ENCODE peak calls at places on chromosomes 7 and 10, in ten cellular contexts. M is kidney; S is CD4-positive, CD25-positive, alpha-beta regulatory T cell; A is CD4-positive, alpha-beta memory T cell; F is lung; W is psoas muscle; K is hepatocyte; U is neural progenitor cell; H is IMR-90; I is sigmoid colon. V is an unnamed sample. For H3K9me3, the result is how much of the 10 kb centered on the place peaks cover.

GRCh38 chr10:127151541-127151940 is 44.9 kb downstream of the INSYN2A start:
- DNase-seq in M (no peak), S (no peak), A (no peak), F (no peak), W (no peak), K (no peak), U (no peak), H (peak), I (no peak), V (no peak)

GRCh38 chr7:100588438-100588837 is 2.3 kb downstream of the FBXO24 start:
- DNase-seq in M (no peak), S (peak), A (no peak), F (no peak), W (no peak), K (peak), U (peak), H (peak), I (no peak), V (no peak)

GRCh38 chr10:109701583-109702215 is 221.6 kb downstream of the XPNPEP1 start:
- DNase-seq in M (no peak), S (no peak), A (no peak), F (no peak), W (no peak), K (peak), U (no peak), H (no peak), I (no peak), V (no peak)

GRCh38 chr10:116044722-116045374 is 228.2 kb downstream of the GFRA1 start:
- DNase-seq in M (no peak), S (no peak), A (no peak), F (no peak), W (peak), K (no peak), U (no peak), H (no peak), I (no peak), V (no peak)

GRCh38 chr7:33422825-33423645 is 293.7 kb downstream of the BBS9 start:
- DNase-seq in M (no peak), S (no peak), A (no peak), F (no peak), W (no peak), K (no peak), U (no peak), H (no peak), I (no peak), V (no peak)

GRCh38 chr10:3067859-3068179 is 471 bp downstream of the PFKP start:
- DNase-seq in M (peak), S (no peak), A (no peak), F (no peak), W (no peak), K (no peak), U (peak), H (no peak), I (no peak), V (no peak)

GRCh38 chr10:51371725-51372124 is 297.4 kb downstream of the PRKG1 start:
- DNase-seq in M (no peak), S (no peak), A (no peak), F (no peak), W (no peak), K (no peak), U (no peak), H (no peak), I (no peak), V (no peak)

GRCh38 chr10:132836832-132837540 is 51.0 kb upstream of the NKX6-2 start:
- DNase-seq in M (peak), S (peak), A (peak), F (no peak), W (peak), K (peak), U (peak), H (peak), I (peak), V (peak)

GRCh38 chr7:47672966-47673365 is 91.1 kb upstream of the TNS3 start:
- DNase-seq in M (no peak), S (no peak), A (no peak), F (no peak), W (no peak), K (no peak), U (peak), H (no peak), I (no peak), V (no peak)

GRCh38 chr10:85612833-85613232 is 753.8 kb downstream of the GRID1 start:
- DNase-seq in M (no peak), S (peak), A (peak), F (no peak), W (no peak), K (no peak), U (no peak), H (no peak), I (no peak), V (no peak)

GRCh38 chr10:110651044-110651958 is 7.2 kb downstream of the RBM20 start:
- DNase-seq in M (no peak), S (peak), A (peak), F (no peak), W (peak), K (no peak), U (no peak), H (peak), I (peak), V (no peak)

GRCh38 chr7:7201583-7202374 is 19.4 kb downstream of the C1GALT1 start:
- DNase-seq in M (peak), S (peak), A (peak), F (no peak), W (no peak), K (peak), U (peak), H (no peak), I (no peak), V (peak)

GRCh38 chr10:91709394-91709798 is 76.5 kb upstream of the PPP1R3C start:
- DNase-seq in M (no peak), S (no peak), A (no peak), F (no peak), W (no peak), K (no peak), U (no peak), H (peak), I (no peak), V (no peak)

GRCh38 chr10:75229961-75230360 is 5.8 kb downstream of the COMTD1 start:
- DNase-seq in M (no peak), S (no peak), A (no peak), F (no peak), W (no peak), K (no peak), U (no peak), H (peak), I (no peak), V (no peak)

GRCh38 chr10:88840104-88840503 is 11.5 kb downstream of the ANKRD22 start:
- DNase-seq in M (no peak), S (no peak), A (no peak), F (no peak), W (no peak), K (no peak), U (no peak), H (no peak), I (no peak), V (no peak)

GRCh38 chr7:83550100-83550499 is 98.8 kb downstream of the SEMA3E start:
- DNase-seq in M (no peak), S (no peak), A (no peak), F (no peak), W (no peak), K (no peak), U (no peak), H (peak), I (no peak), V (no peak)

GRCh38 chr10:127990846-127991542 is 84.1 kb downstream of the PTPRE start:
- DNase-seq in M (no peak), S (peak), A (peak), F (peak), W (no peak), K (peak), U (no peak), H (peak), I (peak), V (peak)

GRCh38 chr10:81405399-81405798 is 469.6 kb upstream of the NRG3 start:
- DNase-seq in M (no peak), S (no peak), A (no peak), F (no peak), W (no peak), K (no peak), U (no peak), H (no peak), I (no peak), V (no peak)

GRCh38 chr10:86733260-86733671 is 23.2 kb upstream of the BMPR1A start:
- DNase-seq in M (no peak), S (no peak), A (no peak), F (peak), W (peak), K (no peak), U (no peak), H (peak), I (peak), V (no peak)

GRCh38 chr10:132678436-132679216 is 107.3 kb downstream of the NKX6-2 start:
- DNase-seq in M (peak), S (no peak), A (no peak), F (no peak), W (peak), K (no peak), U (no peak), H (no peak), I (peak), V (no peak)

GRCh38 chr7:885261-885892 is 9.0 kb downstream of the GET4 start:
- DNase-seq in M (peak), S (no peak), A (no peak), F (no peak), W (peak), K (no peak), U (no peak), H (no peak), I (peak), V (no peak)

GRCh38 chr7:36906448-36906847 is 182.2 kb upstream of the AOAH start:
- DNase-seq in M (no peak), S (no peak), A (no peak), F (no peak), W (no peak), K (peak), U (no peak), H (no peak), I (no peak), V (no peak)

GRCh38 chr10:120422459-120422858 is 34.6 kb upstream of the PLPP4 start:
- DNase-seq in M (no peak), S (no peak), A (no peak), F (no peak), W (no peak), K (peak), U (no peak), H (peak), I (no peak), V (no peak)

GRCh38 chr10:121414366-121414765 is 183.9 kb downstream of the FGFR2 start:
- DNase-seq in M (no peak), S (no peak), A (no peak), F (no peak), W (no peak), K (no peak), U (no peak), H (no peak), I (no peak), V (no peak)

GRCh38 chr7:146388928-146389327 is 272.3 kb downstream of the CNTNAP2 start:
- DNase-seq in M (no peak), S (no peak), A (no peak), F (no peak), W (no peak), K (no peak), U (no peak), H (no peak), I (no peak), V (no peak)

GRCh38 chr7:83365746-83366145 is 203.1 kb upstream of the PCLO start:
- DNase-seq in M (no peak), S (no peak), A (no peak), F (no peak), W (no peak), K (no peak), U (no peak), H (no peak), I (no peak), V (no peak)

GRCh38 chr7:15015545-15016314 is 113.2 kb upstream of the DGKB start:
- DNase-seq in M (peak), S (peak), A (peak), F (no peak), W (no peak), K (peak), U (peak), H (peak), I (no peak), V (no peak)

GRCh38 chr7:142328551-142328950 is 70.7 kb upstream of the PRSS58 start:
- DNase-seq in M (no peak), S (no peak), A (no peak), F (no peak), W (no peak), K (no peak), U (no peak), H (no peak), I (no peak), V (no peak)
- H3K9me3 ChIP-seq in M (under half), S (under half), A (under half), F (under half), W (under half), K (under half), U (under half), H (under half), I (under half), V (under half)

GRCh38 chr7:157411580-157411979 is 74.8 kb downstream of the DNAJB6 start:
- DNase-seq in M (peak), S (peak), A (peak), F (no peak), W (peak), K (no peak), U (no peak), H (no peak), I (no peak), V (peak)

GRCh38 chr7:157410831-157411556 is 74.2 kb downstream of the DNAJB6 start:
- DNase-seq in M (no peak), S (no peak), A (no peak), F (no peak), W (peak), K (no peak), U (no peak), H (no peak), I (no peak), V (no peak)

GRCh38 chr7:157413881-157414701 is 77.3 kb downstream of the DNAJB6 start:
- DNase-seq in M (no peak), S (no peak), A (no peak), F (no peak), W (peak), K (no peak), U (no peak), H (no peak), I (no peak), V (no peak)

GRCh38 chr7:157412021-157412443 is 75.2 kb downstream of the DNAJB6 start:
- DNase-seq in M (peak), S (peak), A (no peak), F (no peak), W (peak), K (no peak), U (no peak), H (peak), I (no peak), V (no peak)

DNA sequence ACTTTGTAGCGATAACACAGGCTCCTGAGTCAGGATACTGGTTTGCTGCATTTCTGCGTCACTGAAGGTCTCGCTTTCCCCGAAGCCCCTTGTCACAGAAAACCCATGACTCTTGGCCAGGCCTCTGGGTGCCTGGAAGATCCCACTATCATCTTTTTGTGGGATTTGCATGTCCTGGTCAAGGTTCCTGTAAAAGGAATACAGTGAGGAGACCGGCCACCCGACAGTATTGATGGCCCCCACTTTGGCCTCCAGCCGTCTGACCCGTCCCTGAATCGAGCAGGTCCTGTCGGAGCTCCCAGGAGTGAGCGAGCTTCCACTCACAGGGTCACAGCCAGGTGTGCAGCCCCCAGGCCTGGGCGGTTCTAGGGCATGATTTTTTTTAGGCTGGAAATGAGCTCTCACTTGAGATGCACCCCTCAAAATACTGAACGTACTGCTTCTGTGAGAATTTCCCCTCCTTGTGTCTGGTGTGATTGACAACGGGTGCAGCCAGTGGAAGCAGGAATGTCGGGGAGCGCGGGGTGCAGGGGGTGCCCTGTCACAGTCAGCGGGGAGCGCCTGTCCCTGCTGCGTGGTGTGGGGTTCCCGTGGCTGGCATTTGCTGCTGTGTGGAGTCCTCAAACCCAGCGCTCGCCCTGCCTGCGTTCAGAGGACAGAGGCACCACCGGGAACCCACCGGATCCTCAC is 75.8 kb downstream of the DNAJB6 start:
- DNase-seq in M (peak), S (no peak), A (no peak), F (no peak), W (peak), K (no peak), U (no peak), H (no peak), I (no peak), V (no peak)
- H3K4me3 ChIP-seq in M (no peak), S (peak), A (no peak), F (no peak), W (no peak), K (no peak), U (no peak), H (no peak), I (no peak), V (no peak)

DNA sequence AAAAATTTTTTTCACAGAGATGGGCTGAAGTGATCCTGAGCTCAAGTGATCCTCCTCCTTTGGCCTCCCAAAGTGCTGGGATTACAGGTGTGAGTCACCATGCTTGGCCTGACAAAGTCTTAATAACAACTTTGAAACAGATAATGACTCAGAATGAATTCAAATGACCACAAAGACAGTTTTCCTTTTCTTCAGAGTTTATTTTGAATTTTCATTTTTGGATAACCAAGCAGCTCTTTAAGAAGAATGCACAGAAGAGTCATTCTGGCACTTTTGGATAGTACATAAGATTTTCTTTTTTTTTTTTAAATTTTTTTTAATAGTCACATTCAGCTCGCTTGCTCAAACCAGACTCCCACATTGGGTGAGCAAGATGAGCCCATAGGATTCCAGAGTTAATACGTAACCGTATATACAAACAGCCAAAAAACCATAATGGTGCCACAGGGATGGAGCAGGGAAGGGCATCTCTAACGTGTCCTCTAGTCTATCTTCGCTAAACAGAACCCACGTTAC is 43.0 kb upstream of the NMT2 start:
- DNase-seq in M (no peak), S (no peak), A (no peak), F (no peak), W (no peak), K (no peak), U (no peak), H (peak), I (no peak), V (no peak)
- H3K9me3 ChIP-seq in M (under half), S (under half), A (under half), F (under half), W (under half), K (under half), U (under half), H (under half), I (under half), V (under half)

DNA sequence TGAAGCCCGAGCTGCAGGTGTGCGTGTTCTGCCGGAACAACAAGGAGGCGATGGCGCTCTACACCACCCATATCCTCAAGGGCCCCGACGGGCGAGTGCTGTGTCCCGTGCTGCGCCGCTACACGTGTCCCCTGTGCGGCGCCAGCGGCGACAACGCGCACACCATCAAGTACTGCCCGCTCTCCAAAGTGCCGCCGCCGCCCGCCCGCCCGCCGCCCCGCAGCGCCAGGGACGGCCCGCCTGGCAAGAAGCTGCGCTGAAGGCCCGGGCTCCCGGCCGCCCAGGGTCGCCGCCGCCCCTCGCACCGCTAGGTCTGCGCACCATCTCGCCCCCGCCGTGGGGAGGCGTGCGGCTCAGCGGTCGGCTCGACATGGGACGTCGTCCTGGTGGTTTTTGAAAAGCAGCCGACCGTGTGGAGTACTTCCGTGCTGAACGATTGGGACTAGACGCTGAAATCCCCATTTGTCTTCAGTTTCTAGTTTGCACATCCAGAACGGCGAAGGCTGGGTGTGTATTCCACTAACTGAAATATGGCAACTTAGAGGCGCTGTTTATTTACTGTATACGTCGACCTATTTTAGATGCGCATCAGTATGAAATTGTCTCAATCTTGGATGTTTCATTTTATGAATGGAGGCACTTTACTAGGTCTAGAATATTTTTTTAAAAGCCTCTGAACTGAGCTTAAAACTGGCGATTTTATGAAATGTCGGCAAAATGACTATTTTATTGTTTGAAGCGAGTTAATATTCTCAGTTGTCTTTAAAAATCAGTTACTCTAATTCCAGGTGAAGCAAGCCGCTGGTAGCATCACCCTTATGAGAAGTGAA is 1.1 kb downstream of the NANOS1 start:
- DNase-seq in M (peak), S (peak), A (peak), F (peak), W (peak), K (no peak), U (peak), H (peak), I (no peak), V (peak)
- H3K4me3 ChIP-seq in M (peak), S (peak), A (peak), F (peak), W (peak), K (peak), U (peak), H (peak), I (peak), V (peak)

GRCh38 chr7:57529931-57530330 is 80.0 kb downstream of the ZNF716 start:
- DNase-seq in M (no peak), S (no peak), A (no peak), F (no peak), W (no peak), K (no peak), U (no peak), H (no peak), I (no peak), V (no peak)
- H3K9me3 ChIP-seq in M (under half), S (under half), A (under half), F (under half), W (under half), K (under half), U (under half), H (under half), I (under half), V (under half)

GRCh38 chr7:148334959-148335577 is 255.5 kb upstream of the C7orf33 start:
- DNase-seq in M (no peak), S (no peak), A (no peak), F (no peak), W (no peak), K (peak), U (peak), H (no peak), I (no peak), V (no peak)

GRCh38 chr7:148336411-148336810 is 254.2 kb upstream of the C7orf33 start:
- DNase-seq in M (no peak), S (no peak), A (no peak), F (no peak), W (no peak), K (no peak), U (no peak), H (no peak), I (no peak), V (no peak)

GRCh38 chr7:148334441-148334956 is 256.1 kb upstream of the C7orf33 start:
- DNase-seq in M (no peak), S (no peak), A (no peak), F (no peak), W (no peak), K (no peak), U (no peak), H (no peak), I (no peak), V (no peak)

GRCh38 chr7:148337166-148337565 is 253.4 kb upstream of the C7orf33 start:
- DNase-seq in M (no peak), S (no peak), A (no peak), F (no peak), W (no peak), K (peak), U (peak), H (no peak), I (no peak), V (no peak)

GRCh38 chr7:148335790-148336189 is 254.8 kb upstream of the C7orf33 start:
- DNase-seq in M (no peak), S (no peak), A (no peak), F (no peak), W (no peak), K (no peak), U (no peak), H (no peak), I (no peak), V (no peak)
- H3K4me3 ChIP-seq in M (no peak), S (no peak), A (no peak), F (no peak), W (no peak), K (no peak), U (peak), H (no peak), I (no peak), V (no peak)

DNA sequence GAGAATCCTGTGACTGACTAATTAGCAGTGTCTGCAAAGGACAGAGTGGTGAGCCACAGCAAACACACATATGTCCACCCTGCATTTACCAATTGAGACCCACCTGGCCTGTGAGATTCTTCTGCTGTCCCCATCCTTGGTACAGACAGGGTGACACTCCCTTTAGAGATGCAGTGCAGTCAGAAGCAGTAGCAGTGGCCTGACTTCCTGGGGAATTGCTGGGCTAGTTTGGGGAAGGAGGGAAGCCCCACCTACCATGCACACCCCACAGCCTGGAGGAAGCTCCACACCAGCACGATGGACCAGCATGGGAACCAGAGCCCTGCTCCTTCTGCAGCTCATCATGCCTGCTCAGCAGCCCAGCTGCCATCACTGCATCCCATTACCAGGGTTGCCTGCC is 924.9 kb upstream of the ZNF722 start:
- DNase-seq in M (no peak), S (no peak), A (no peak), F (no peak), W (no peak), K (no peak), U (no peak), H (no peak), I (no peak), V (no peak)
- H3K9me3 ChIP-seq in M (under half), S (under half), A (under half), F (under half), W (under half), K (under half), U (under half), H (under half), I (under half), V (under half)

V was measured in CD8-positive, alpha-beta T cell.